ENCODE peak calls at places on chromosome 19, in six cellular contexts. One of them, this sample, is unnamed.

GRCh38 chr19:19098084-19098702 is 34.4 kb downstream of the SLC25A42 start:
- DNase-seq in DND-41: no peak
- DNase-seq in psoas muscle: no peak
- DNase-seq in transverse colon: no peak
- DNase-seq in OCI-LY7: no peak
- DNase-seq in IMR-90: no peak
- DNase-seq in this sample: no peak

GRCh38 chr19:44753932-44754742 is 5.6 kb downstream of the BCL3 start:
- DNase-seq in DND-41: peak; percentile 16
- DNase-seq in psoas muscle: peak; percentile 96
- DNase-seq in transverse colon: peak; percentile 98
- DNase-seq in OCI-LY7: peak; percentile 80
- DNase-seq in IMR-90: peak; percentile 77
- DNase-seq in this sample: peak; percentile 32

GRCh38 chr19:10501971-10502523 is 1.1 kb downstream of the KEAP1 start:
- DNase-seq in DND-41: peak; percentile 56
- DNase-seq in psoas muscle: peak; percentile 83
- DNase-seq in transverse colon: peak; percentile 89
- DNase-seq in OCI-LY7: peak; percentile 59
- DNase-seq in IMR-90: peak; percentile 29
- DNase-seq in this sample: peak; percentile 47

GRCh38 chr19:18833849-18834643 is 2.3 kb downstream of the UPF1 start:
- DNase-seq in DND-41: no peak
- DNase-seq in psoas muscle: no peak
- DNase-seq in transverse colon: peak; percentile 50
- DNase-seq in OCI-LY7: no peak
- DNase-seq in IMR-90: no peak
- DNase-seq in this sample: no peak

GRCh38 chr19:13652810-13653590 is 111.3 kb upstream of the MRI1 start:
- DNase-seq in DND-41: peak; percentile 15
- DNase-seq in psoas muscle: no peak
- DNase-seq in transverse colon: no peak
- DNase-seq in OCI-LY7: peak; percentile 40
- DNase-seq in IMR-90: no peak
- DNase-seq in this sample: peak; percentile 61

GRCh38 chr19:48751835-48752510 is 468 bp downstream of the FUT1 start:
- DNase-seq in DND-41: peak; percentile 49
- DNase-seq in psoas muscle: no peak
- DNase-seq in transverse colon: no peak
- DNase-seq in OCI-LY7: no peak
- DNase-seq in IMR-90: no peak
- DNase-seq in this sample: no peak

GRCh38 chr19:31312629-31313244 is 36.5 kb downstream of the TSHZ3 start:
- DNase-seq in DND-41: no peak
- DNase-seq in psoas muscle: no peak
- DNase-seq in transverse colon: no peak
- DNase-seq in OCI-LY7: no peak
- DNase-seq in IMR-90: no peak
- DNase-seq in this sample: no peak

GRCh38 chr19:39307233-39307821 is 11.1 kb downstream of the IFNL1 start:
- DNase-seq in DND-41: no peak
- DNase-seq in psoas muscle: no peak
- DNase-seq in transverse colon: peak; percentile 48
- DNase-seq in OCI-LY7: no peak
- DNase-seq in IMR-90: no peak
- DNase-seq in this sample: no peak

GRCh38 chr19:15251010-15251748 is 18.9 kb upstream of the EPHX3 start:
- DNase-seq in DND-41: no peak
- DNase-seq in psoas muscle: peak; percentile 57
- DNase-seq in transverse colon: no peak
- DNase-seq in OCI-LY7: no peak
- DNase-seq in IMR-90: peak; percentile 85
- DNase-seq in this sample: no peak

GRCh38 chr19:53824134-53824611 is at the start of gene NLRP12:
- DNase-seq in DND-41: no peak
- DNase-seq in psoas muscle: no peak
- DNase-seq in transverse colon: no peak
- DNase-seq in OCI-LY7: no peak
- DNase-seq in IMR-90: no peak
- DNase-seq in this sample: no peak

GRCh38 chr19:48443262-48443661 is 2.5 kb upstream of the GRWD1 start:
- DNase-seq in DND-41: no peak
- DNase-seq in psoas muscle: no peak
- DNase-seq in transverse colon: no peak
- DNase-seq in OCI-LY7: no peak
- DNase-seq in IMR-90: no peak
- DNase-seq in this sample: no peak

GRCh38 chr19:1007852-1008251 is 7.6 kb downstream of the GRIN3B start:
- DNase-seq in DND-41: no peak
- DNase-seq in psoas muscle: no peak
- DNase-seq in transverse colon: no peak
- DNase-seq in OCI-LY7: no peak
- DNase-seq in IMR-90: no peak
- DNase-seq in this sample: no peak

GRCh38 chr19:8323781-8324185 is 2.5 kb downstream of the RPS28 start:
- DNase-seq in DND-41: no peak
- DNase-seq in psoas muscle: no peak
- DNase-seq in transverse colon: no peak
- DNase-seq in OCI-LY7: peak; percentile 17
- DNase-seq in IMR-90: no peak
- DNase-seq in this sample: no peak
- H3K4me1 ChIP-seq in DND-41: peaks cover 37% of the 10 kb centered on the region
- H3K4me1 ChIP-seq in psoas muscle: peaks cover 33% of the 10 kb centered on the region
- H3K4me1 ChIP-seq in transverse colon: peaks cover 26% of the 10 kb centered on the region
- H3K4me1 ChIP-seq in OCI-LY7: peaks cover 42% of the 10 kb centered on the region
- H3K4me1 ChIP-seq in IMR-90: peaks cover 9% of the 10 kb centered on the region
- H3K4me1 ChIP-seq in this sample: peaks cover 35% of the 10 kb centered on the region

GRCh38 chr19:4966591-4966990 is 2.3 kb upstream of the KDM4B start:
- DNase-seq in DND-41: no peak
- DNase-seq in psoas muscle: no peak
- DNase-seq in transverse colon: no peak
- DNase-seq in OCI-LY7: no peak
- DNase-seq in IMR-90: no peak
- DNase-seq in this sample: no peak
- H3K27ac ChIP-seq in DND-41: no peak overlapping the region
- H3K27ac ChIP-seq in psoas muscle: no peak overlapping the region
- H3K27ac ChIP-seq in transverse colon: no peak overlapping the region
- H3K27ac ChIP-seq in OCI-LY7: peak overlapping the region; percentile 24
- H3K27ac ChIP-seq in IMR-90: no peak overlapping the region
- H3K27ac ChIP-seq in this sample: no peak overlapping the region

GRCh38 chr19:17404015-17404414 is 1.4 kb downstream of the BST2 start:
- DNase-seq in DND-41: no peak
- DNase-seq in psoas muscle: no peak
- DNase-seq in transverse colon: no peak
- DNase-seq in OCI-LY7: no peak
- DNase-seq in IMR-90: no peak
- DNase-seq in this sample: no peak

GRCh38 chr19:17406039-17406886 is 833 bp upstream of the BST2 start:
- DNase-seq in DND-41: peak; percentile 25
- DNase-seq in psoas muscle: no peak
- DNase-seq in transverse colon: peak; percentile 48
- DNase-seq in OCI-LY7: no peak
- DNase-seq in IMR-90: no peak
- DNase-seq in this sample: no peak

GRCh38 chr19:17402982-17403855 is 2.2 kb downstream of the BST2 start:
- DNase-seq in DND-41: peak; percentile 20
- DNase-seq in psoas muscle: peak; percentile 44
- DNase-seq in transverse colon: no peak
- DNase-seq in OCI-LY7: peak; percentile 56
- DNase-seq in IMR-90: no peak
- DNase-seq in this sample: peak; percentile 30

GRCh38 chr19:17405250-17406038 is at the start of gene BST2:
- DNase-seq in DND-41: peak; percentile 80
- DNase-seq in psoas muscle: peak; percentile 73
- DNase-seq in transverse colon: peak; percentile 51
- DNase-seq in OCI-LY7: peak; percentile 95
- DNase-seq in IMR-90: peak; percentile 37
- DNase-seq in this sample: peak; percentile 59

DNA sequence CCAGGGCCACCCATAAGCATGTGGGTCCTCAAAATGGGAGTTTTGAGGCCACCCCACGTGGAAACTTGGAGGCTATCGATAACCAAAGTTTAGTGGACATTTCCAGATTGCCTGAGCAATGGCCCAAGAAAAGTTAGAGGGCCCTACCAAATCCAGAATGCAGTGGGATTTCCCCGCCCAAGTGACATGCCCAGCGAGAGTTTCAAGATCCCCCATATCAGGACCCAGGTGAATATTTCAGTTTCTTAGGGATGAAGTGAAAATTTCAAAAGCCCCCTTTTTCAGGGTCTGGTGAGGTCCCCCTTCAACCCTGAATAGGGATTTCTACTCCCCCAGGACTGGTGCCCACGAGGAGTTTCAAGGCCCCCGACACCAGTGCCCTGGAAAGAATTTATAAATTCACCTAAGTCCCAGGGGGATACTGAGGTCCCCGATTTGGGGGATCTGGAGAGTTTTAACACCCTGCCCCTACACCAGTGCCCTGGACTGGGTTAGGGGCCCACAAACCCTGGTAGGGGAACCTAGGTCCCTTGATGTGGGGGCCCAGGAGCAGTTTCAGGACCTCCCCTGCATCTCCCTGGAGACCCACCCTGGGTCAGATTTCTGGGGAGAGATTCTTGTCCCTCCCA is 695 bp downstream of the BST2 start:
- DNase-seq in DND-41: no peak
- DNase-seq in psoas muscle: no peak
- DNase-seq in transverse colon: no peak
- DNase-seq in OCI-LY7: no peak
- DNase-seq in IMR-90: no peak
- DNase-seq in this sample: no peak
- H3K4me3 ChIP-seq in DND-41: peak overlapping the region; percentile 33
- H3K4me3 ChIP-seq in psoas muscle: peak overlapping the region; percentile 65
- H3K4me3 ChIP-seq in transverse colon: peak overlapping the region; percentile 28
- H3K4me3 ChIP-seq in OCI-LY7: peak overlapping the region; percentile 90
- H3K4me3 ChIP-seq in IMR-90: no peak overlapping the region
- H3K4me3 ChIP-seq in this sample: peak overlapping the region; percentile 90

DNA sequence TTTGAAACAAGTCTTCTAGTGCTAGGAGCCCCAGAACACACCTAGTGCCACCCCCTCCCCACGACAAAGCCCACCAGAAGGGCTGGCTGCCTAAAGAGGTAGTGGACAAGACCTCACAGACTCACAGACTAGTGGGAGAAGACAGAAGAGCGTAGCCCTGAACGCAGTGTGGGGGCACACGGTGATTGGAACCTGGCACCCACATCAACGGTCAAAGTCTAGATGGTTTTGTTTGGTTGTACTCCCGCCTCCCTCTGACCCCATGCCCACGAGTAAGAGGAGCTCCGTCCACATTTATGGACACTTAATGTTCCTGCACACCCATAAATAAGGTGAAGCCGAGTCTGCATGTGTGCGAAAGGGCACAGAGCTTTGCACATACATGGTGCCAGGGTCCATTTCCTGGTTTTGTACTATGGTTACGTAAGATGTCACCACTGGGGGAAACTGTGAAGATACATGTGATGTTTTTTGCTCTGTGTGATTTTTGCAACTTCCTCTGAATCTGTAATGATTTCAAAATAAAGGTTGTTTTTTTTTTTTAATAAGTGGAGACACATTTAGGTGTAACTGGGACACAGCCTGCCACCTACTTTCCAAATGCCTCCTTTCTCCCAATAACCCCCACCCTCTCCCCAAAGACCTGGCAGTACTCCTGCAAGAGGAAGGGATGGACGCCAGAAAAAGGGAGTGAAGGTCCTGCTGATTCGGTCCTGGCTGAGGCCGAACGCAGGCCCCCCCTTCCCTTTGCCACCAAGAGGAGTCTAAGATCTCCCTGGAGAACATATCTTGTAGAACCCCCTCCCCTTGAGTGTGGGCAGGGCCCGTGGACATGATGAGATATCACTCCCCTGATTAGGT is 72.8 kb downstream of the GNG7 start:
- DNase-seq in DND-41: no peak
- DNase-seq in psoas muscle: no peak
- DNase-seq in transverse colon: no peak
- DNase-seq in OCI-LY7: no peak
- DNase-seq in IMR-90: no peak
- DNase-seq in this sample: peak; percentile 51
- H3K4me1 ChIP-seq in DND-41: peaks cover 24% of the 10 kb centered on the region
- H3K4me1 ChIP-seq in psoas muscle: peaks cover 20% of the 10 kb centered on the region
- H3K4me1 ChIP-seq in transverse colon: peaks cover 22% of the 10 kb centered on the region
- H3K4me1 ChIP-seq in OCI-LY7: peaks cover 74% of the 10 kb centered on the region
- H3K4me1 ChIP-seq in IMR-90: peaks cover 9% of the 10 kb centered on the region
- H3K4me1 ChIP-seq in this sample: peaks cover 27% of the 10 kb centered on the region

DNA sequence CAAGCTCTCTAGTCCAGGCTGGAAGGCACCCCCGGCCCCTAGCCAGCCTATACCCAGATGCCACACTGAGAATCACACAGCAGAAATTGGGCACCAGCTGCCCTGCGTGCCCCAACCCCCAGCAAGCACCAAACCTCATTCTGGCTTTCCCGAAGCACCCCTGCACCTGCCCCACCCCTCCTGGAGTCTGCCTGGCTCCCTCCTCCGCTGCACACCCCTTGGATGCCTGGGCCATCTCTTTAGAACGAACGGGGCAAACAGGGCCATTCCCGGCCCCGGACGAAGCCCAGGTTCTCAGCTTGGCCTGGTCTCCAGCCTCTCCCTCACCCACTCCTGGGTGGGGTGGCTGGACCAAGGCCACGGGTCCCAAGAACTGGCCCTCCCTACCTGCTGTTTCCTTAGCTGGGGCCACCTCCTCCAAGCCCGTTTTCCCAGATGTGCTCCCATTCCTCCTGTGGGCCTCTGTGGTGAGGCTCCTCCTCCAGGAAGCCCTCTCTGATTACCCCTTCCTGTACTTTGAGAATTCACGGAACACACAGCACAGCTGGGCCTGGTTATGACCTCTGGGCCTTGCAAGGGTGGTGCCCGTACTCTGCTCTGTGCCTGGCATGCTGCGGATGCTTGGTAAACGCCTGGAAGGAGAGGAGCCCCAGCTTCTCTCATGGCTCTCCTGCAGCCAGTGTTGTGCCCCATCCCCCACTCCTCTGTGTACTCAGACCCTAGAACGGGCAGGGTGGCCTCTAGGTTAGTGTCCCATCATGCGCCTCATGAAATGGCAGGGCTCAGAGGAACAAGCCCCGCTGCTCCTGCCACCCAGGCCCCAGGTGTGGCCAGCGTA is 21.4 kb downstream of the CEBPG start:
- DNase-seq in DND-41: no peak
- DNase-seq in psoas muscle: no peak
- DNase-seq in transverse colon: no peak
- DNase-seq in OCI-LY7: no peak
- DNase-seq in IMR-90: no peak
- DNase-seq in this sample: no peak
- H3K27ac ChIP-seq in DND-41: no peak overlapping the region
- H3K27ac ChIP-seq in psoas muscle: peak overlapping the region; percentile 41
- H3K27ac ChIP-seq in transverse colon: no peak overlapping the region
- H3K27ac ChIP-seq in OCI-LY7: no peak overlapping the region
- H3K27ac ChIP-seq in IMR-90: no peak overlapping the region
- H3K27ac ChIP-seq in this sample: no peak overlapping the region